ENCODE peak calls at places on chromosome 9, in five cellular contexts. One of them, this sample, is unnamed.

GRCh38 chr9:125959980-125960619 is 212.9 kb downstream of the PBX3 start:
- DNase-seq in colonic mucosa: no peak
- DNase-seq in fibroblast of lung: no peak
- DNase-seq in fibroblast of villous mesenchyme: no peak
- DNase-seq in neural progenitor cell: no peak
- DNase-seq in this sample: no peak

GRCh38 chr9:89204811-89205210 is 26.2 kb upstream of the SHC3 start:
- DNase-seq in fibroblast of villous mesenchyme: no peak
- DNase-seq in neural progenitor cell: no peak
- DNase-seq in colonic mucosa: no peak
- DNase-seq in fibroblast of lung: no peak
- DNase-seq in this sample: no peak

GRCh38 chr9:85246566-85246965 is 495.2 kb downstream of the AGTPBP1 start:
- DNase-seq in colonic mucosa: no peak
- DNase-seq in fibroblast of villous mesenchyme: no peak
- DNase-seq in neural progenitor cell: no peak
- DNase-seq in fibroblast of lung: no peak
- DNase-seq in this sample: no peak

GRCh38 chr9:136044971-136045594 is 50.0 kb downstream of the NACC2 start:
- DNase-seq in colonic mucosa: no peak
- DNase-seq in fibroblast of lung: no peak
- DNase-seq in fibroblast of villous mesenchyme: no peak
- DNase-seq in neural progenitor cell: no peak
- DNase-seq in this sample: no peak

GRCh38 chr9:15576350-15577050 is 23.7 kb downstream of the CCDC171 start:
- DNase-seq in fibroblast of lung: no peak
- DNase-seq in neural progenitor cell: no peak
- DNase-seq in fibroblast of villous mesenchyme: no peak
- DNase-seq in colonic mucosa: no peak
- DNase-seq in this sample: no peak

GRCh38 chr9:111925017-111925770 is 28.6 kb downstream of the UGCG start:
- DNase-seq in colonic mucosa: no peak
- DNase-seq in neural progenitor cell: no peak
- DNase-seq in fibroblast of villous mesenchyme: no peak
- DNase-seq in fibroblast of lung: no peak
- DNase-seq in this sample: no peak

GRCh38 chr9:106575903-106576755 is 286.8 kb upstream of the ZNF462 start:
- DNase-seq in colonic mucosa: no peak
- DNase-seq in fibroblast of lung: no peak
- DNase-seq in fibroblast of villous mesenchyme: no peak
- DNase-seq in neural progenitor cell: peak
- DNase-seq in this sample: no peak

GRCh38 chr9:27433599-27434325 is 90.3 kb upstream of the IFNK start:
- DNase-seq in fibroblast of villous mesenchyme: peak
- DNase-seq in colonic mucosa: no peak
- DNase-seq in fibroblast of lung: no peak
- DNase-seq in neural progenitor cell: no peak
- DNase-seq in this sample: no peak

GRCh38 chr9:69758001-69758730 is 1.6 kb downstream of the PTAR1 start:
- DNase-seq in colonic mucosa: no peak
- DNase-seq in neural progenitor cell: no peak
- DNase-seq in fibroblast of lung: peak
- DNase-seq in fibroblast of villous mesenchyme: peak
- DNase-seq in this sample: no peak

GRCh38 chr9:15856591-15856990 is 303.7 kb downstream of the CCDC171 start:
- DNase-seq in colonic mucosa: no peak
- DNase-seq in fibroblast of villous mesenchyme: peak
- DNase-seq in fibroblast of lung: peak
- DNase-seq in neural progenitor cell: no peak
- DNase-seq in this sample: peak

GRCh38 chr9:92508018-92508417 is 25.7 kb upstream of the ASPN start:
- DNase-seq in neural progenitor cell: peak
- DNase-seq in fibroblast of lung: no peak
- DNase-seq in colonic mucosa: no peak
- DNase-seq in fibroblast of villous mesenchyme: no peak
- DNase-seq in this sample: no peak

DNA sequence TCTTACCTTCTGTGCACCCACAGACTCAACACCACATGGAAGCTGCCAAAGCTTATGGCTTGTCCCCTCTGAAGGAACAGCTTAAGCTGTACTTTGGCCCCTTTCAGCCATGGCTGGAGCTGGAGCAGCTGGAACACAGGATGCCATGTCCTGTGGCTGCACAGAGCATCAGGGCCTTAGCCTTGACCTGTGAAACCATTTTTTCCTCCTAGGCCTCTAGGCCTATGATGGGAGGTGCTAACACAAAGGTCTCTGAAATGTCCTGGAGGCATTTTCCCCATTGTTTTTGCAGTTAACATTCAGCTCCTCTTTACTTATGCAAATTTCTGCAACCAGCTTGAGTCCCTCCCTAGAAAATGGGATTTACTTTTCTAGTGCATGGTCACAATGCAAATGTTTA is 461.4 kb upstream of the TYRP1 start:
- DNase-seq in fibroblast of lung: no peak
- DNase-seq in fibroblast of villous mesenchyme: no peak
- DNase-seq in colonic mucosa: no peak
- DNase-seq in neural progenitor cell: no peak
- DNase-seq in this sample: no peak
- H3K4me3 ChIP-seq in fibroblast of lung: no peak
- H3K4me3 ChIP-seq in fibroblast of villous mesenchyme: no peak
- H3K4me3 ChIP-seq in colonic mucosa: no peak
- H3K4me3 ChIP-seq in neural progenitor cell: no peak
- H3K4me3 ChIP-seq in this sample: no peak

GRCh38 chr9:37342895-37343294 is 79.6 kb upstream of the GRHPR start:
- DNase-seq in neural progenitor cell: no peak
- DNase-seq in fibroblast of villous mesenchyme: no peak
- DNase-seq in fibroblast of lung: no peak
- DNase-seq in colonic mucosa: no peak
- DNase-seq in this sample: no peak

GRCh38 chr9:37342493-37342892 is 80.0 kb upstream of the GRHPR start:
- DNase-seq in colonic mucosa: no peak
- DNase-seq in fibroblast of villous mesenchyme: no peak
- DNase-seq in fibroblast of lung: no peak
- DNase-seq in neural progenitor cell: no peak
- DNase-seq in this sample: no peak

GRCh38 chr9:37343724-37344123 is 78.8 kb upstream of the GRHPR start:
- DNase-seq in fibroblast of lung: no peak
- DNase-seq in fibroblast of villous mesenchyme: no peak
- DNase-seq in neural progenitor cell: no peak
- DNase-seq in colonic mucosa: no peak
- DNase-seq in this sample: no peak

GRCh38 chr9:37341704-37342103 is 80.8 kb upstream of the GRHPR start:
- DNase-seq in fibroblast of villous mesenchyme: no peak
- DNase-seq in neural progenitor cell: peak
- DNase-seq in fibroblast of lung: no peak
- DNase-seq in colonic mucosa: no peak
- DNase-seq in this sample: no peak

DNA sequence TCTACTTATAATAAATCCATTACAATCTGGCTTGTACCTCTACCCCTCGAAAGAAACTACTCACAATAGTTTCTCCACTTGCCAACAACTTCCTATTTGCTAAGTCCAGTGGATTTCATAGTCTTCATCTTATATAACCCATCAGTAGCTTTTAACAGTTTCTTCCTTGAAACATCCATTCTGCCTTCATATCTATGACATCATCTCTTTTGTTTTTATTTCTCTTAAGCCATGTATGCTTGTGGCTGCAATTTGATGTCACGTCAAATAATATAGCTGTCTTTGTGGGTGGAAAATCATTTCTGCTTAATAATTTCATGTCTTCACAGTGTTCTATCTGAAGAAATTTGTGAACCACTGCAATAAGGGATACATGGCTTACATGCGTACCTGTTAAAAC is 77.5 kb upstream of the GRHPR start:
- DNase-seq in fibroblast of lung: no peak
- DNase-seq in colonic mucosa: no peak
- DNase-seq in fibroblast of villous mesenchyme: no peak
- DNase-seq in neural progenitor cell: no peak
- DNase-seq in this sample: no peak
- H3K4me3 ChIP-seq in fibroblast of lung: no peak
- H3K4me3 ChIP-seq in colonic mucosa: no peak
- H3K4me3 ChIP-seq in fibroblast of villous mesenchyme: no peak
- H3K4me3 ChIP-seq in neural progenitor cell: no peak
- H3K4me3 ChIP-seq in this sample: no peak

GRCh38 chr9:90803860-90804593 is 2.4 kb downstream of the SYK start:
- DNase-seq in fibroblast of lung: no peak
- DNase-seq in fibroblast of villous mesenchyme: no peak
- DNase-seq in neural progenitor cell: no peak
- DNase-seq in colonic mucosa: no peak
- DNase-seq in this sample: no peak
- H3K4me3 ChIP-seq in fibroblast of lung: no peak
- H3K4me3 ChIP-seq in fibroblast of villous mesenchyme: no peak
- H3K4me3 ChIP-seq in neural progenitor cell: no peak
- H3K4me3 ChIP-seq in colonic mucosa: no peak
- H3K4me3 ChIP-seq in this sample: no peak

DNA sequence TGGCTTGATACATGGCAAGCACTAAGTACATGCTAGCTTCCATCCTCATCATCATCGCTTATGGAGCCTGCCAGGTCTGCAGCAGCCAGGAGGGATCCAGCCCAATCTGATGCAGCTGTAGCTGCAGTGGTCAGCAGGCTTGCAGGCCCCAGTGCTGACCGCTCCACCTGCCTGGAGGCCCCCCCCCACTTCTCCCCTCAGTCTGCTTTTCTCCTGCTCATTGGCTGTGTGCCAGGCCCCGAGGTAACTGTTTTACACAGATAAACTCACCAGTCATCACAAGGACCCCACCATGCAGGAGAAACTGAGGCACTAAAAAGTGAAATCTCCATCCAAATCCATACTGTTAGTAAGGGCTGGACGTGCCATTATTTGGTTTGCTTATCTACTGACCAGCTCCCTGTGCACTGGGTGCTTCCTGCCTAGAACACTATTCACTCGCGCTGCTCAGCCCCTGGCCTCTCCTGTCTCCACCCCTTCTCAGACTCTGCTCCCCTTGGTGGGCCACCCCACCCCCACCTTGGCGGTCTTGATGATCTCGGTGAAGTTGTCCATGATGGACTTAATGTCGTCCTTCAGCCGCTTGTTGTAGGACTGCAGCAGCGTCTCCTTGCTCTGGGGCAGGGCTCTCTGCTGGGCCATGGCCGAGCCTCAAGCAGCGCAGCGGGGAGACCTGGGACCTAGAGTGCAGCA is 1.8 kb downstream of the MED22 start:
- DNase-seq in colonic mucosa: no peak
- DNase-seq in neural progenitor cell: no peak
- DNase-seq in fibroblast of villous mesenchyme: no peak
- DNase-seq in fibroblast of lung: no peak
- DNase-seq in this sample: no peak
- H3K4me3 ChIP-seq in colonic mucosa: no peak
- H3K4me3 ChIP-seq in neural progenitor cell: peak
- H3K4me3 ChIP-seq in fibroblast of villous mesenchyme: peak
- H3K4me3 ChIP-seq in fibroblast of lung: peak
- H3K4me3 ChIP-seq in this sample: peak

GRCh38 chr9:127229691-127230417 is 34.7 kb upstream of the GARNL3 start:
- DNase-seq in fibroblast of villous mesenchyme: no peak
- DNase-seq in fibroblast of lung: no peak
- DNase-seq in neural progenitor cell: no peak
- DNase-seq in colonic mucosa: no peak
- DNase-seq in this sample: no peak

GRCh38 chr9:127233582-127234350 is 30.8 kb upstream of the GARNL3 start:
- DNase-seq in fibroblast of lung: no peak
- DNase-seq in colonic mucosa: no peak
- DNase-seq in neural progenitor cell: no peak
- DNase-seq in fibroblast of villous mesenchyme: no peak
- DNase-seq in this sample: no peak

GRCh38 chr9:127231666-127232065 is 32.9 kb upstream of the GARNL3 start:
- DNase-seq in fibroblast of lung: no peak
- DNase-seq in colonic mucosa: no peak
- DNase-seq in fibroblast of villous mesenchyme: no peak
- DNase-seq in neural progenitor cell: no peak
- DNase-seq in this sample: no peak

GRCh38 chr9:127237801-127238200 is 26.8 kb upstream of the GARNL3 start:
- DNase-seq in neural progenitor cell: no peak
- DNase-seq in fibroblast of lung: no peak
- DNase-seq in fibroblast of villous mesenchyme: no peak
- DNase-seq in colonic mucosa: no peak
- DNase-seq in this sample: no peak

GRCh38 chr9:127232833-127233549 is 31.6 kb upstream of the GARNL3 start:
- DNase-seq in fibroblast of lung: no peak
- DNase-seq in colonic mucosa: no peak
- DNase-seq in fibroblast of villous mesenchyme: no peak
- DNase-seq in neural progenitor cell: no peak
- DNase-seq in this sample: no peak
- H3K4me3 ChIP-seq in fibroblast of lung: no peak
- H3K4me3 ChIP-seq in colonic mucosa: no peak
- H3K4me3 ChIP-seq in fibroblast of villous mesenchyme: no peak
- H3K4me3 ChIP-seq in neural progenitor cell: no peak
- H3K4me3 ChIP-seq in this sample: no peak

GRCh38 chr9:96680812-96681499 is 25.8 kb upstream of the PRXL2C start:
- DNase-seq in neural progenitor cell: no peak
- DNase-seq in fibroblast of lung: no peak
- DNase-seq in fibroblast of villous mesenchyme: no peak
- DNase-seq in colonic mucosa: no peak
- DNase-seq in this sample: no peak

GRCh38 chr9:96688215-96688614 is 33.1 kb upstream of the PRXL2C start:
- DNase-seq in fibroblast of lung: no peak
- DNase-seq in neural progenitor cell: no peak
- DNase-seq in colonic mucosa: no peak
- DNase-seq in fibroblast of villous mesenchyme: no peak
- DNase-seq in this sample: no peak

GRCh38 chr9:96688745-96689464 is 33.8 kb upstream of the PRXL2C start:
- DNase-seq in colonic mucosa: no peak
- DNase-seq in neural progenitor cell: no peak
- DNase-seq in fibroblast of lung: no peak
- DNase-seq in fibroblast of villous mesenchyme: no peak
- DNase-seq in this sample: no peak

GRCh38 chr9:96691326-96691725 is 36.2 kb upstream of the PRXL2C start:
- DNase-seq in neural progenitor cell: no peak
- DNase-seq in fibroblast of villous mesenchyme: no peak
- DNase-seq in fibroblast of lung: no peak
- DNase-seq in colonic mucosa: no peak
- DNase-seq in this sample: no peak

GRCh38 chr9:96686638-96687335 is 31.7 kb upstream of the PRXL2C start:
- DNase-seq in fibroblast of lung: peak
- DNase-seq in fibroblast of villous mesenchyme: peak
- DNase-seq in neural progenitor cell: peak
- DNase-seq in colonic mucosa: peak
- DNase-seq in this sample: no peak
- H3K4me3 ChIP-seq in fibroblast of lung: peak
- H3K4me3 ChIP-seq in fibroblast of villous mesenchyme: peak
- H3K4me3 ChIP-seq in neural progenitor cell: peak
- H3K4me3 ChIP-seq in colonic mucosa: peak
- H3K4me3 ChIP-seq in this sample: peak

GRCh38 chr9:97918641-97919040 is 3.7 kb downstream of the TRMO start:
- DNase-seq in fibroblast of villous mesenchyme: no peak
- DNase-seq in neural progenitor cell: no peak
- DNase-seq in fibroblast of lung: no peak
- DNase-seq in colonic mucosa: no peak
- DNase-seq in this sample: no peak
- H3K4me3 ChIP-seq in fibroblast of villous mesenchyme: no peak
- H3K4me3 ChIP-seq in neural progenitor cell: no peak
- H3K4me3 ChIP-seq in fibroblast of lung: no peak
- H3K4me3 ChIP-seq in colonic mucosa: no peak
- H3K4me3 ChIP-seq in this sample: no peak

This sample was measured in AG09309.